ENCODE peak calls at places on chromosomes 6 and 20, in six cellular contexts. S is GM23338; O is pancreas; F is tibial artery; M is fibroblast of lung; B is effector memory CD4-positive, alpha-beta T cell. P is an unnamed sample.

GRCh38 chr6:66662196-66662595 is 955.2 kb upstream of the EYS start:
- DNase-seq in B (no peak), F (no peak), M (peak; percentile 80), O (no peak), S (peak; percentile 45), P (no peak)

GRCh38 chr6:33213166-33213988 is 5.1 kb downstream of the RING1 start:
- DNase-seq in B (no peak), S (peak; percentile 71), F (peak; percentile 68), M (no peak), O (peak; percentile 69), P (peak; percentile 73)

GRCh38 chr6:10505529-10505928 is 15.6 kb upstream of the GCNT2 start:
- DNase-seq in M (no peak), S (peak; percentile 51), B (no peak), F (no peak), O (no peak), P (no peak)

GRCh38 chr20:23653400-23653938 is 15.7 kb upstream of the CST3 start:
- DNase-seq in F (no peak), O (no peak), M (no peak), B (no peak), S (no peak), P (no peak)

GRCh38 chr20:48419173-48419572 is 408.6 kb downstream of the PREX1 start:
- DNase-seq in O (no peak), F (no peak), B (no peak), S (no peak), M (no peak), P (no peak)

GRCh38 chr20:24378651-24379050 is 90.8 kb upstream of the SYNDIG1 start:
- DNase-seq in S (no peak), M (no peak), O (no peak), B (no peak), F (no peak), P (no peak)

GRCh38 chr6:149114167-149114566 is 203.3 kb upstream of the TAB2 start:
- DNase-seq in F (no peak), O (no peak), M (no peak), S (no peak), B (no peak), P (no peak)

GRCh38 chr6:135576055-135576454 is 78.5 kb upstream of the AHI1 start:
- DNase-seq in O (no peak), B (no peak), F (no peak), S (no peak), M (peak; percentile 73), P (no peak)

GRCh38 chr6:82246802-82247633 is 526 bp downstream of the IBTK start:
- DNase-seq in M (peak; percentile 44), O (peak; percentile 76), S (peak; percentile 87), F (no peak), B (no peak), P (no peak)

GRCh38 chr6:147941143-147941542 is 401.5 kb upstream of the SASH1 start:
- DNase-seq in S (peak; percentile 46), F (no peak), M (no peak), O (no peak), B (no peak), P (no peak)

GRCh38 chr20:3250091-3250504 is 11.1 kb upstream of the SLC4A11 start:
- DNase-seq in M (no peak), O (no peak), S (peak; percentile 95), B (no peak), F (no peak), P (no peak)

GRCh38 chr6:20670750-20671149 is 136.5 kb downstream of the CDKAL1 start:
- DNase-seq in B (no peak), S (no peak), F (no peak), O (no peak), M (no peak), P (no peak)

GRCh38 chr6:136226027-136226673 is 24.0 kb downstream of the MTFR2 start:
- DNase-seq in B (peak; percentile 39), O (peak; percentile 69), M (peak; percentile 83), S (peak; percentile 67), F (no peak), P (peak; percentile 66)

GRCh38 chr6:45187841-45188240 is 140.3 kb upstream of the RUNX2 start:
- DNase-seq in B (no peak), F (no peak), M (peak; percentile 63), O (no peak), S (no peak), P (no peak)

GRCh38 chr20:19692685-19693119 is 65.4 kb upstream of the RIN2 start:
- DNase-seq in S (peak; percentile 77), M (peak; percentile 43), B (peak; percentile 6), O (peak; percentile 89), F (no peak), P (peak; percentile 76)

GRCh38 chr20:58636983-58637421 is 14.1 kb upstream of the STX16 start:
- DNase-seq in O (no peak), F (peak; percentile 31), S (peak; percentile 78), B (no peak), M (no peak), P (no peak)

GRCh38 chr6:163367388-163368183 is 46.9 kb upstream of the QKI start:
- DNase-seq in S (no peak), F (no peak), O (no peak), M (no peak), B (no peak), P (no peak)

GRCh38 chr6:150528648-150529285 is 70.9 kb upstream of the PLEKHG1 start:
- DNase-seq in S (peak; percentile 85), M (peak; percentile 4), F (no peak), B (no peak), O (no peak), P (peak; percentile 63)

GRCh38 chr20:45545754-45546453 is 1.3 kb downstream of the EPPIN start:
- DNase-seq in O (no peak), M (peak; percentile 48), B (no peak), S (peak; percentile 82), F (no peak), P (no peak)

GRCh38 chr6:39017481-39017880 is 31.1 kb upstream of the GLP1R start:
- DNase-seq in O (no peak), F (no peak), S (no peak), B (no peak), M (no peak), P (no peak)

GRCh38 chr20:57006411-57007170 is 259.9 kb downstream of the BMP7 start:
- DNase-seq in F (no peak), M (no peak), S (no peak), B (no peak), O (no peak), P (no peak)

GRCh38 chr20:17796096-17796563 is 96.4 kb downstream of the BANF2 start:
- DNase-seq in B (no peak), F (peak; percentile 80), S (no peak), M (peak; percentile 81), O (no peak), P (peak; percentile 37)

GRCh38 chr20:61876931-61877330 is 188.8 kb downstream of the TAF4 start:
- DNase-seq in S (no peak), B (no peak), M (no peak), O (no peak), F (no peak), P (no peak)
- H3K27me3 ChIP-seq in S (no peaks in the 10 kb centered on the region), B (no peaks in the 10 kb centered on the region), M (no peaks in the 10 kb centered on the region), O (no peaks in the 10 kb centered on the region), F (peaks cover 60% of the 10 kb centered on the region), P (no peaks in the 10 kb centered on the region)

GRCh38 chr20:10646006-10646405 is 27.8 kb downstream of the JAG1 start:
- DNase-seq in F (no peak), O (no peak), S (no peak), M (no peak), B (no peak), P (no peak)
- H3K27me3 ChIP-seq in F (no peaks in the 10 kb centered on the region), O (no peaks in the 10 kb centered on the region), S (no peaks in the 10 kb centered on the region), M (no peaks in the 10 kb centered on the region), B (no peaks in the 10 kb centered on the region), P (no peaks in the 10 kb centered on the region)

GRCh38 chr20:61314326-61315010 is 62.4 kb downstream of the CDH4 start:
- DNase-seq in S (no peak), M (no peak), O (no peak), B (no peak), F (no peak), P (no peak)

GRCh38 chr20:61313396-61313795 is 61.3 kb downstream of the CDH4 start:
- DNase-seq in O (no peak), S (no peak), M (no peak), B (no peak), F (no peak), P (no peak)

GRCh38 chr20:61315319-61315718 is 63.3 kb downstream of the CDH4 start:
- DNase-seq in M (no peak), S (no peak), B (no peak), F (no peak), O (no peak), P (no peak)

GRCh38 chr20:61317966-61318520 is 66.0 kb downstream of the CDH4 start:
- DNase-seq in S (no peak), F (no peak), M (no peak), O (no peak), B (no peak), P (no peak)

DNA sequence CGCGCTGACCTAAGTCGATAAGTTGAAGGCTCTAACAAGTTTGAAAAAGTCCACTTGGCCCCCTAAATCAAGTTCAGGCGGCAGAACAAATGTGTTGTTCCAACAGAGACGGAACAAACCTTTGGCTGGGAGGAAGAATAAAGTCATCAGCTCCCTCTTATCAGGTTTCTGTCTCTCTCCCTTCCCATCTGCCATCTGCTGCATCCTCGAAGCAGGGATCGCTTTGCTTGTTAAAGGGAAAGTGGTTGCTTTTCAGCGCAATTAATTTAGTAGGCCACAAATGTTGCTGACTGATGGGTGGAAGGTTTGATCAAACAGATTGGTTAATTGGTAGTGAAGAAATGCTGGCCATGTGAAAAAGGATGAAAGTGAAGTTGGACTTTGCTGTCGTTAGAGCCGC is 64.3 kb downstream of the CDH4 start:
- DNase-seq in F (no peak), M (no peak), S (no peak), B (no peak), O (no peak), P (no peak)
- H3K27me3 ChIP-seq in F (no peaks in the 10 kb centered on the region), M (no peaks in the 10 kb centered on the region), S (peaks cover 7% of the 10 kb centered on the region), B (no peaks in the 10 kb centered on the region), O (no peaks in the 10 kb centered on the region), P (no peaks in the 10 kb centered on the region)

GRCh38 chr6:41454189-41454789 is 91.9 kb upstream of the FOXP4 start:
- DNase-seq in F (no peak), O (no peak), M (no peak), S (no peak), B (no peak), P (no peak)
- H3K27me3 ChIP-seq in F (no peaks in the 10 kb centered on the region), O (no peaks in the 10 kb centered on the region), M (peaks cover 17% of the 10 kb centered on the region), S (peaks cover 21% of the 10 kb centered on the region), B (no peaks in the 10 kb centered on the region), P (no peaks in the 10 kb centered on the region)

GRCh38 chr6:26581164-26581915 is 15.4 kb upstream of the ABT1 start:
- DNase-seq in O (no peak), F (no peak), S (no peak), M (no peak), B (no peak), P (no peak)
- H3K27me3 ChIP-seq in O (peaks cover 5% of the 10 kb centered on the region), F (peaks cover 17% of the 10 kb centered on the region), S (peaks cover 6% of the 10 kb centered on the region), M (peaks cover 4% of the 10 kb centered on the region), B (no peaks in the 10 kb centered on the region), P (no peaks in the 10 kb centered on the region)